ENCODE peak calls at places on chromosomes 12 and 14, in seven cellular contexts. F, D, N, O, Z, W and B are unnamed samples.

GRCh38 chr12:2347137-2347843 is 294.5 kb downstream of the CACNA1C start:
- DNase-seq in O (no peak), F (no peak), D (no peak), N (no peak), Z (no peak), W (no peak), B (no peak)

GRCh38 chr14:95156153-95156764 is 1.1 kb downstream of the DICER1 start:
- DNase-seq in F (no peak), N (peak; percentile 59), D (peak; percentile 26), Z (no peak), W (peak; percentile 33), O (peak; percentile 21), B (peak; percentile 15)

GRCh38 chr12:94863286-94863685 is 140.2 kb downstream of the NDUFA12 start:
- DNase-seq in F (no peak), O (no peak), D (no peak), N (no peak), Z (no peak), W (no peak), B (no peak)

GRCh38 chr12:15863258-15863835 is 18.8 kb upstream of the STRAP start:
- DNase-seq in D (no peak), N (peak; percentile 38), Z (no peak), W (no peak), O (no peak), F (no peak), B (no peak)

GRCh38 chr14:30915596-30915995 is 41.2 kb downstream of the COCH start:
- DNase-seq in O (no peak), Z (no peak), N (peak; percentile 3), D (no peak), W (no peak), F (no peak), B (no peak)

GRCh38 chr12:29073631-29074239 is 75.3 kb upstream of the FAR2 start:
- DNase-seq in Z (no peak), O (peak; percentile 66), D (peak; percentile 54), N (peak; percentile 76), F (no peak), W (peak; percentile 73), B (peak; percentile 48)

GRCh38 chr12:43602738-43603137 is 50.7 kb upstream of the ADAMTS20 start:
- DNase-seq in F (no peak), D (no peak), Z (no peak), O (no peak), N (no peak), W (no peak), B (no peak)

GRCh38 chr12:88393017-88393767 is 187.1 kb downstream of the KITLG start:
- DNase-seq in W (peak; percentile 61), O (peak; percentile 27), D (peak; percentile 25), F (no peak), Z (no peak), N (peak; percentile 42), B (no peak)

GRCh38 chr12:114686421-114687268 is 2.7 kb upstream of the TBX3 start:
- DNase-seq in O (no peak), W (no peak), D (no peak), F (no peak), N (no peak), Z (no peak), B (no peak)

GRCh38 chr12:98701166-98701565 is 56.1 kb downstream of the APAF1 start:
- DNase-seq in O (no peak), F (no peak), N (no peak), D (peak; percentile 48), W (no peak), Z (no peak), B (no peak)

GRCh38 chr14:68079941-68080697 is 260.5 kb downstream of the RAD51B start:
- DNase-seq in Z (no peak), O (no peak), N (no peak), W (no peak), D (no peak), F (no peak), B (no peak)

GRCh38 chr12:115597157-115597712 is 680.3 kb downstream of the MED13L start:
- DNase-seq in O (no peak), F (no peak), W (peak; percentile 97), Z (no peak), D (peak; percentile 92), N (peak; percentile 92), B (peak; percentile 70)

GRCh38 chr14:99659333-99659741 is 14.4 kb downstream of the HHIPL1 start:
- DNase-seq in O (no peak), F (no peak), N (peak; percentile 21), D (no peak), Z (no peak), W (no peak), B (no peak)

GRCh38 chr14:100159865-100160533 is 554 bp upstream of the DEGS2 start:
- DNase-seq in W (no peak), O (no peak), N (no peak), D (no peak), F (no peak), Z (no peak), B (no peak)

GRCh38 chr12:8695116-8695515 is 2.7 kb upstream of the RIMKLB start:
- DNase-seq in D (no peak), F (no peak), O (no peak), W (no peak), Z (no peak), N (no peak), B (no peak)

GRCh38 chr14:104144453-104144790 is 6.0 kb downstream of the KIF26A start:
- DNase-seq in N (no peak), O (no peak), W (no peak), Z (no peak), D (no peak), F (no peak), B (no peak)

GRCh38 chr12:69274861-69275260 is 35.5 kb downstream of the CPSF6 start:
- DNase-seq in Z (no peak), F (no peak), W (peak; percentile 75), D (peak; percentile 61), O (no peak), N (peak; percentile 41), B (peak; percentile 22)

GRCh38 chr12:11071414-11071813 is 9.3 kb upstream of the TAS2R46 start:
- DNase-seq in D (no peak), Z (no peak), W (no peak), O (peak; percentile 5), F (no peak), N (no peak), B (no peak)

GRCh38 chr12:128265566-128265965 is 1.4 kb upstream of the TMEM132C start:
- DNase-seq in F (no peak), W (no peak), N (no peak), Z (no peak), O (no peak), D (no peak), B (no peak)

GRCh38 chr14:67358914-67359313 is 690 bp downstream of the ATP6V1D start:
- DNase-seq in Z (no peak), W (no peak), N (peak; percentile 16), O (no peak), F (no peak), D (no peak), B (no peak)

GRCh38 chr14:60215127-60215444 is 33.9 kb upstream of the PPM1A start:
- DNase-seq in F (no peak), O (no peak), Z (no peak), D (no peak), N (no peak), W (no peak), B (no peak)

GRCh38 chr12:107411792-107412535 is 273.6 kb upstream of the PWP1 start:
- DNase-seq in D (peak; percentile 80), Z (no peak), F (no peak), W (peak; percentile 78), O (no peak), N (peak; percentile 95), B (peak; percentile 78)

GRCh38 chr12:48038085-48038484 is 33.8 kb upstream of the COL2A1 start:
- DNase-seq in F (no peak), Z (no peak), N (no peak), D (no peak), W (no peak), O (no peak), B (no peak)
- H3K4me3 ChIP-seq in F (no peak overlapping the region), Z (no peak overlapping the region), N (no peak overlapping the region), D (no peak overlapping the region), W (no peak overlapping the region), O (no peak overlapping the region), B (no peak overlapping the region)

GRCh38 chr12:124302807-124303578 is 8.1 kb downstream of the RFLNA start:
- DNase-seq in N (no peak), W (no peak), F (peak; percentile 66), D (no peak), Z (no peak), O (no peak), B (no peak)

GRCh38 chr12:124302241-124302806 is 7.4 kb downstream of the RFLNA start:
- DNase-seq in N (no peak), F (peak; percentile 52), W (no peak), Z (no peak), O (no peak), D (no peak), B (no peak)

GRCh38 chr12:124298685-124299410 is 4.0 kb downstream of the RFLNA start:
- DNase-seq in D (no peak), O (no peak), N (no peak), Z (no peak), W (no peak), F (peak; percentile 41), B (no peak)

GRCh38 chr12:124299628-124300388 is 4.9 kb downstream of the RFLNA start:
- DNase-seq in O (no peak), Z (no peak), D (peak; percentile 23), W (no peak), N (no peak), F (peak; percentile 28), B (no peak)

DNA sequence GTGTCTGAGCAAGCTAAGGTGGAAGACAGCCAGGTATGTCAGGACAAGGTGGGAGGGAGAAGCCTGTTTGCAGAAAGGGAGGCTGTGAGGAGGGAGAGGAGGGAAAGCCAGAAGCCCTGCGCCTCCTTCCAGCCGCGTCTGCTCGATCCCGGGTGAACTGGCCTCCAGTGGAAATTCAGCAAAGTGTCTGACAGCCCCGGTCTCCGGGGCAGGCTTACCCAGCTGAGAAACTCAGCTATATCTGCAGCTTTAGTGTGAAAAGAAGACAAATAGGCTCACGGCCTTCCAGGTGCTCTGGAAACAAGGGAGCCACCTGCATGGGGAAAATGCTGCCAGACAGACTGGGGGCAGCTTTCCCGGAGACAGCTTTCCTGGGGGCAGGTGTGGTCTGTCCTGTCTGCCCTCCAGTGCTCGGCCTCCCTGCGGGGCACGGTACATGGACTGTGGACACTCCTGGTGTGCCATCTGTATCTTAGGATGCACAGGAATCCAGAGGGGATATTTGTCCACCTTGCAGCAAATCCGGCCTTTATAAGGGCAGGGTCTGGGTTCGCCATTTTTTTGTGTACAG is 6.3 kb downstream of the RFLNA start:
- DNase-seq in F (peak; percentile 69), Z (no peak), N (no peak), D (no peak), W (no peak), O (no peak), B (no peak)
- H3K4me3 ChIP-seq in F (no peak overlapping the region), Z (no peak overlapping the region), N (no peak overlapping the region), D (no peak overlapping the region), W (no peak overlapping the region), O (no peak overlapping the region), B (no peak overlapping the region)

DNA sequence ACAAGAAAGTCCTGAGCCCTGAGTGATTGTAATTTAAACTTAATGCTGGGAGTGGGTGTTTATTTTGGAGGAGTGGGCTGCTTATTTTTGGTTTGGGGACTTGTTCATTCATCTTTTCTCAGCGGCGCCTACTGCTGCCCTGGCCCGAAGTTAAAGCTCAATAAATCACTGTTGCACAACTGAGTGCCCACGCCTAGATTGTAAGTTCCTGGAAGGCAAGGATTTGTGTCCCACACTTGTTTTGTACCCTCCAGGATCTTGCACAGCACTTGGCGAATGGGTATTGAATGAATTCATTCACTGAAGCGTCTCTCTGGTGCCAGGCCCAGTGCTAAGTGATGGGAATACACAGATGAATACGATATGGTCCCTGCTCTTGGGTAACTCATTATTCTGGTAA is 153.3 kb upstream of the PARP11 start:
- DNase-seq in F (no peak), O (no peak), N (no peak), D (no peak), Z (no peak), W (no peak), B (no peak)
- H3K4me3 ChIP-seq in F (no peak overlapping the region), O (no peak overlapping the region), N (no peak overlapping the region), D (no peak overlapping the region), Z (no peak overlapping the region), W (no peak overlapping the region), B (no peak overlapping the region)

GRCh38 chr14:50823763-50824636 is 7.0 kb downstream of the NIN start:
- DNase-seq in F (no peak), Z (no peak), N (no peak), O (no peak), D (peak; percentile 39), W (no peak), B (no peak)
- H3K4me3 ChIP-seq in F (no peak overlapping the region), Z (peak overlapping the region; percentile 6), N (peak overlapping the region; percentile 37), O (no peak overlapping the region), D (no peak overlapping the region), W (no peak overlapping the region), B (no peak overlapping the region)